ENCODE peak calls at places on chromosome 15, in four cellular contexts. O is fibroblast of the aortic adventitia, N is AG10803, A is GM23248. J is an unnamed sample.

GRCh38 chr15:30670056-30670455 is 44.1 kb downstream of the ARHGAP11B start:
- DNase-seq in N (no peak), O (no peak), A (no peak), J (no peak)

GRCh38 chr15:34241376-34242350 is 16.8 kb downstream of the EMC4 start:
- DNase-seq in N (peak), A (peak), O (peak), J (peak)

GRCh38 chr15:61668444-61668843 is 391.8 kb downstream of the VPS13C start:
- DNase-seq in N (no peak), O (no peak), A (no peak), J (no peak)

GRCh38 chr15:68994981-68995753 is 19.3 kb upstream of the NOX5 start:
- DNase-seq in A (no peak), O (no peak), N (no peak), J (no peak)

GRCh38 chr15:74626752-74627692 is 11.4 kb downstream of the CLK3 start:
- DNase-seq in N (no peak), A (no peak), O (no peak), J (no peak)

GRCh38 chr15:73989001-73989798 is 2.9 kb downstream of the STOML1 start:
- DNase-seq in O (peak), N (peak), A (peak), J (peak)

GRCh38 chr15:56371495-56372147 is 6.4 kb downstream of the TEX9 start:
- DNase-seq in O (no peak), A (no peak), N (no peak), J (no peak)

GRCh38 chr15:72873379-72874233 is 90.0 kb upstream of the ADPGK start:
- DNase-seq in O (peak), A (peak), N (no peak), J (no peak)

GRCh38 chr15:68585574-68586273 is 6.9 kb downstream of the CORO2B start:
- DNase-seq in A (no peak), N (no peak), O (no peak), J (no peak)

GRCh38 chr15:43775411-43775965 is 1.3 kb downstream of the ELL3 start:
- DNase-seq in O (peak), A (peak), N (peak), J (peak)

GRCh38 chr15:69713726-69714559 is 261.3 kb downstream of the RPLP1 start:
- DNase-seq in N (no peak), O (no peak), A (no peak), J (no peak)

GRCh38 chr15:74027688-74028087 is 33.2 kb downstream of the PML start:
- DNase-seq in N (no peak), O (no peak), A (no peak), J (no peak)

GRCh38 chr15:69679623-69680228 is 227.1 kb downstream of the RPLP1 start:
- DNase-seq in A (no peak), N (no peak), O (no peak), J (no peak)

GRCh38 chr15:56869573-56869972 is 48.9 kb upstream of the TCF12 start:
- DNase-seq in O (peak), N (peak), A (peak), J (peak)

GRCh38 chr15:100111103-100112060 is 230.4 kb downstream of the ADAMTS17 start:
- DNase-seq in N (peak), A (peak), O (peak), J (peak)

GRCh38 chr15:96337991-96338771 is 7.7 kb downstream of the NR2F2 start:
- DNase-seq in A (no peak), O (peak), N (no peak), J (peak)
- H3K4me3 ChIP-seq in A (peak), O (peak), N (peak), J (peak)

DNA sequence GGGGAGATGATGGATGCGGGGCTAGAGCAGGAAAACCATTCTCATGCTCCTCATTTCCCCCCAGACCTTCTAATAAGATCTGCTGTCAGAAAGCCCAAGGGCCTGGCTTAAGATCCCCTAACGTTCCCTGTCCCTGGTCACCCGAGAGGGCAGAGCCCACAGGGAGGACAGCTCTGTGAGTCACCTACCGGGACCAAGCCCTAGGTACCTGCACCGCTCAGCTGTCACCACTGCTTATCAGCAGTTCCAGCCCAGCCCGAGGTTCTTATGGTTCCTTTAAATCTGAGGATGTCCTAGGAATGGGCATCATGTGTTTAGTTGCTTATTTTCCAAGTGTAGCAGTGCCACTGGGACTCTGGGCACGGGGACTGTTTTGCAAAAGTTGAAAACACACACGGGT is 53.0 kb downstream of the ATP10A start:
- DNase-seq in O (no peak), N (no peak), A (no peak), J (no peak)
- H3K4me3 ChIP-seq in O (no peak), N (no peak), A (no peak), J (no peak)

GRCh38 chr15:92831459-92832229 is 68.5 kb upstream of the CHD2 start:
- DNase-seq in A (peak), N (peak), O (peak), J (peak)
- H3K4me3 ChIP-seq in A (peak), N (peak), O (no peak), J (peak)

GRCh38 chr15:59300618-59301139 is 72.0 kb downstream of the MYO1E start:
- DNase-seq in N (no peak), O (no peak), A (no peak), J (peak)
- H3K4me3 ChIP-seq in N (peak), O (peak), A (peak), J (peak)

J was measured in fibroblast of pulmonary artery.